ENCODE peak calls at places on chromosome 1, in eight cellular contexts. One of them, this sample, is unnamed.

GRCh38 chr1:19452221-19452663 is 33.1 kb downstream of the CAPZB start:
- DNase-seq in fibroblast of the aortic adventitia: peak
- DNase-seq in left colon: no peak
- DNase-seq in cardiac septum: no peak
- DNase-seq in GOT3: peak
- DNase-seq in neural progenitor cell: no peak
- DNase-seq in HCT116: no peak
- DNase-seq in immature natural killer cell: no peak
- DNase-seq in this sample: no peak

GRCh38 chr1:67735806-67736627 is 51.0 kb downstream of the GADD45A start:
- DNase-seq in fibroblast of the aortic adventitia: peak
- DNase-seq in left colon: peak
- DNase-seq in cardiac septum: peak
- DNase-seq in GOT3: no peak
- DNase-seq in neural progenitor cell: peak
- DNase-seq in HCT116: peak
- DNase-seq in immature natural killer cell: peak
- DNase-seq in this sample: no peak

GRCh38 chr1:159924025-159924790 is 1.1 kb downstream of the TAGLN2 start:
- DNase-seq in fibroblast of the aortic adventitia: peak
- DNase-seq in left colon: peak
- DNase-seq in cardiac septum: peak
- DNase-seq in GOT3: peak
- DNase-seq in neural progenitor cell: no peak
- DNase-seq in HCT116: peak
- DNase-seq in immature natural killer cell: peak
- DNase-seq in this sample: no peak

GRCh38 chr1:236440373-236440772 is 46.3 kb downstream of the EDARADD start:
- DNase-seq in fibroblast of the aortic adventitia: no peak
- DNase-seq in left colon: no peak
- DNase-seq in cardiac septum: no peak
- DNase-seq in GOT3: no peak
- DNase-seq in neural progenitor cell: no peak
- DNase-seq in HCT116: no peak
- DNase-seq in immature natural killer cell: no peak
- DNase-seq in this sample: no peak

GRCh38 chr1:234889643-234890042 is 239.0 kb downstream of the TOMM20 start:
- DNase-seq in fibroblast of the aortic adventitia: no peak
- DNase-seq in left colon: no peak
- DNase-seq in cardiac septum: no peak
- DNase-seq in GOT3: no peak
- DNase-seq in neural progenitor cell: no peak
- DNase-seq in HCT116: no peak
- DNase-seq in immature natural killer cell: no peak
- DNase-seq in this sample: peak

GRCh38 chr1:53946252-53947171 is at the start of gene LRRC42:
- DNase-seq in fibroblast of the aortic adventitia: no peak
- DNase-seq in left colon: no peak
- DNase-seq in cardiac septum: no peak
- DNase-seq in GOT3: no peak
- DNase-seq in neural progenitor cell: peak
- DNase-seq in HCT116: no peak
- DNase-seq in immature natural killer cell: no peak
- DNase-seq in this sample: no peak

GRCh38 chr1:21574464-21575151 is 65.4 kb downstream of the ALPL start:
- DNase-seq in fibroblast of the aortic adventitia: peak
- DNase-seq in left colon: no peak
- DNase-seq in cardiac septum: peak
- DNase-seq in GOT3: no peak
- DNase-seq in neural progenitor cell: peak
- DNase-seq in HCT116: no peak
- DNase-seq in immature natural killer cell: no peak
- DNase-seq in this sample: peak

GRCh38 chr1:244349581-244350001 is 102.1 kb downstream of the ADSS2 start:
- DNase-seq in fibroblast of the aortic adventitia: peak
- DNase-seq in left colon: peak
- DNase-seq in cardiac septum: no peak
- DNase-seq in GOT3: no peak
- DNase-seq in neural progenitor cell: no peak
- DNase-seq in HCT116: no peak
- DNase-seq in immature natural killer cell: no peak
- DNase-seq in this sample: no peak

GRCh38 chr1:221795400-221795799 is 53.5 kb upstream of the DUSP10 start:
- DNase-seq in fibroblast of the aortic adventitia: no peak
- DNase-seq in left colon: no peak
- DNase-seq in cardiac septum: no peak
- DNase-seq in GOT3: no peak
- DNase-seq in neural progenitor cell: no peak
- DNase-seq in HCT116: no peak
- DNase-seq in immature natural killer cell: no peak
- DNase-seq in this sample: no peak

GRCh38 chr1:20867062-20867461 is 80.0 kb upstream of the HP1BP3 start:
- DNase-seq in fibroblast of the aortic adventitia: no peak
- DNase-seq in left colon: no peak
- DNase-seq in cardiac septum: no peak
- DNase-seq in GOT3: no peak
- DNase-seq in neural progenitor cell: no peak
- DNase-seq in HCT116: no peak
- DNase-seq in immature natural killer cell: no peak
- DNase-seq in this sample: no peak

GRCh38 chr1:69055223-69055622 is 512.5 kb upstream of the LRRC7 start:
- DNase-seq in fibroblast of the aortic adventitia: peak
- DNase-seq in left colon: no peak
- DNase-seq in cardiac septum: no peak
- DNase-seq in GOT3: no peak
- DNase-seq in neural progenitor cell: peak
- DNase-seq in HCT116: no peak
- DNase-seq in immature natural killer cell: no peak
- DNase-seq in this sample: no peak

GRCh38 chr1:204941415-204942338 is 71.0 kb downstream of the NFASC start:
- DNase-seq in fibroblast of the aortic adventitia: peak
- DNase-seq in left colon: no peak
- DNase-seq in cardiac septum: peak
- DNase-seq in GOT3: peak
- DNase-seq in neural progenitor cell: peak
- DNase-seq in HCT116: peak
- DNase-seq in immature natural killer cell: peak
- DNase-seq in this sample: no peak